ENCODE peak calls at places on chromosomes 6 and 20, in five cellular contexts. L is EH, Y is type B pancreatic cell, I is astrocyte of the spinal cord, N is fibroblast of the conjunctiva. T is an unnamed sample.

GRCh38 chr6:88481519-88481918 is 315.4 kb upstream of the CNR1 start:
- DNase-seq in L (no peak), N (no peak), I (no peak), Y (no peak), T (no peak)

GRCh38 chr20:12925214-12925755 is 83.5 kb upstream of the SPTLC3 start:
- DNase-seq in L (peak; percentile 77), N (peak; percentile 77), Y (peak; percentile 78), I (peak; percentile 89), T (peak; percentile 59)

GRCh38 chr20:54184920-54185626 is 11.3 kb upstream of the CYP24A1 start:
- DNase-seq in L (no peak), N (no peak), I (no peak), Y (no peak), T (no peak)

GRCh38 chr6:159044899-159045727 is at the start of gene TAGAP:
- DNase-seq in I (no peak), L (peak; percentile 43), Y (peak; percentile 45), N (no peak), T (peak; percentile 32)

GRCh38 chr6:98847767-98848538 is 13.6 kb downstream of the POU3F2 start:
- DNase-seq in Y (peak; percentile 70), I (no peak), L (peak; percentile 14), N (no peak), T (no peak)

GRCh38 chr6:32073066-32073465 is 34.9 kb downstream of the CYP21A2 start:
- DNase-seq in L (no peak), I (no peak), Y (no peak), N (no peak), T (no peak)

GRCh38 chr20:19688031-19688806 is 69.8 kb upstream of the RIN2 start:
- DNase-seq in Y (no peak), I (peak; percentile 81), N (peak; percentile 74), L (peak; percentile 96), T (peak; percentile 49)

GRCh38 chr20:6038256-6038655 is 15.6 kb downstream of the LRRN4 start:
- DNase-seq in N (no peak), I (no peak), L (no peak), Y (no peak), T (no peak)

GRCh38 chr6:146028250-146028789 is 542 bp upstream of the GRM1 start:
- DNase-seq in N (peak; percentile 17), I (peak; percentile 63), Y (peak; percentile 82), L (peak; percentile 68), T (peak; percentile 9)

GRCh38 chr6:133894795-133895401 is 6.0 kb downstream of the TCF21 start:
- DNase-seq in I (peak; percentile 37), Y (no peak), N (no peak), L (no peak), T (no peak)

GRCh38 chr6:35311390-35312075 is 13.9 kb downstream of the DEF6 start:
- DNase-seq in N (no peak), I (no peak), Y (no peak), L (no peak), T (no peak)

GRCh38 chr6:22447862-22448261 is 121.5 kb upstream of the HDGFL1 start:
- DNase-seq in N (no peak), L (no peak), Y (no peak), I (peak; percentile 11), T (no peak)

GRCh38 chr6:62043079-62043478 is 242.9 kb downstream of the KHDRBS2 start:
- DNase-seq in Y (no peak), N (no peak), L (no peak), I (no peak), T (no peak)

GRCh38 chr20:6120491-6120988 is 2.3 kb downstream of the FERMT1 start:
- DNase-seq in L (no peak), Y (no peak), I (no peak), N (no peak), T (no peak)

GRCh38 chr6:26032387-26033131 is 54.7 kb upstream of the HFE start:
- DNase-seq in Y (no peak), L (peak; percentile 78), I (peak; percentile 67), N (no peak), T (no peak)

GRCh38 chr6:170250981-170251775 is 39.7 kb downstream of the DLL1 start:
- DNase-seq in Y (no peak), I (no peak), N (no peak), L (no peak), T (no peak)

GRCh38 chr6:84688187-84688878 is 76.1 kb downstream of the TBX18 start:
- DNase-seq in I (peak; percentile 43), Y (no peak), N (no peak), L (peak; percentile 73), T (no peak)

GRCh38 chr20:22744341-22745193 is 160.2 kb upstream of the FOXA2 start:
- DNase-seq in N (no peak), L (peak; percentile 17), Y (no peak), I (no peak), T (no peak)

GRCh38 chr20:35702051-35702823 is 3.0 kb downstream of the ROMO1 start:
- DNase-seq in L (peak; percentile 71), N (peak; percentile 23), Y (no peak), I (peak; percentile 49), T (no peak)

GRCh38 chr20:44961868-44962267 is 1.7 kb upstream of the TOMM34 start:
- DNase-seq in N (no peak), I (peak; percentile 24), Y (no peak), L (peak; percentile 78), T (no peak)

GRCh38 chr6:36834576-36835293 is 4.5 kb downstream of the CPNE5 start:
- DNase-seq in Y (no peak), N (no peak), L (no peak), I (no peak), T (no peak)

GRCh38 chr6:74459260-74459659 is 746.6 kb downstream of the COL12A1 start:
- DNase-seq in L (no peak), I (no peak), Y (no peak), N (no peak), T (no peak)

GRCh38 chr6:108163644-108164536 is 1.9 kb upstream of the NR2E1 start:
- DNase-seq in Y (no peak), I (no peak), L (no peak), N (no peak), T (no peak)

GRCh38 chr20:52425253-52425652 is 233.7 kb upstream of the ZFP64 start:
- DNase-seq in N (no peak), L (peak; percentile 3), I (no peak), Y (no peak), T (no peak)

GRCh38 chr6:26216015-26216885 is 129.0 kb downstream of the HFE start:
- DNase-seq in N (peak; percentile 98), L (peak; percentile 99), I (peak; percentile 99), Y (no peak), T (peak; percentile 86)

GRCh38 chr6:33419580-33420492 is at the start of gene SYNGAP1:
- DNase-seq in I (peak; percentile 62), Y (no peak), N (peak; percentile 49), L (peak; percentile 82), T (no peak)

GRCh38 chr6:49888742-49889431 is 22.6 kb upstream of the CRISP1 start:
- DNase-seq in L (no peak), I (no peak), N (no peak), Y (no peak), T (no peak)

GRCh38 chr6:11575408-11576033 is 38.0 kb downstream of the TMEM170B start:
- DNase-seq in I (peak; percentile 78), Y (no peak), L (peak; percentile 78), N (peak; percentile 67), T (peak; percentile 55)

GRCh38 chr6:11535801-11536230 is 1.7 kb upstream of the TMEM170B start:
- DNase-seq in L (peak; percentile 49), N (no peak), I (peak; percentile 68), Y (no peak), T (peak; percentile 50)

GRCh38 chr6:154512214-154512613 is 1.7 kb upstream of the CNKSR3 start:
- DNase-seq in I (no peak), N (no peak), Y (no peak), L (no peak), T (no peak)

GRCh38 chr6:134740473-134741192 is 209.3 kb downstream of the ALDH8A1 start:
- DNase-seq in Y (no peak), L (peak; percentile 71), N (peak; percentile 35), I (peak; percentile 71), T (no peak)

GRCh38 chr6:84428300-84428907 is 201.0 kb upstream of the CEP162 start:
- DNase-seq in I (peak; percentile 78), L (peak; percentile 68), N (peak; percentile 65), Y (no peak), T (peak; percentile 71)

GRCh38 chr6:21110684-21111398 is 482.7 kb upstream of the SOX4 start:
- DNase-seq in N (no peak), I (peak; percentile 10), Y (no peak), L (no peak), T (no peak)

GRCh38 chr6:43274916-43275597 is 23.0 kb upstream of the SLC22A7 start:
- DNase-seq in I (no peak), Y (no peak), N (no peak), L (no peak), T (peak; percentile 49)

GRCh38 chr6:26501482-26501986 is 1.4 kb downstream of the BTN1A1 start:
- DNase-seq in N (no peak), L (peak; percentile 8), Y (no peak), I (no peak), T (peak; percentile 32)

GRCh38 chr6:150723857-150724256 is 124.2 kb downstream of the PLEKHG1 start:
- DNase-seq in L (peak; percentile 26), Y (no peak), N (no peak), I (no peak), T (no peak)

GRCh38 chr6:98828991-98829411 is 5.4 kb upstream of the POU3F2 start:
- DNase-seq in I (no peak), Y (no peak), N (no peak), L (no peak), T (no peak)

GRCh38 chr20:63321148-63321831 is 28.3 kb downstream of the COL20A1 start:
- DNase-seq in Y (no peak), N (no peak), I (no peak), L (peak; percentile 68), T (no peak)

GRCh38 chr6:170445487-170445886 is 107.6 kb downstream of the PSMB1 start:
- DNase-seq in Y (peak; percentile 36), N (no peak), I (no peak), L (no peak), T (no peak)

GRCh38 chr6:44264154-44265002 is 973 bp downstream of the NFKBIE start:
- DNase-seq in N (no peak), L (no peak), I (no peak), Y (no peak), T (peak; percentile 43)